ENCODE peak calls at places on chromosome 18, in eight cellular contexts. C is ovary, O is adrenal gland, R is sigmoid colon, H is A549, S is IMR-90, D is uterus, X is endothelial cell of umbilical vein. N is an unnamed sample.
A peak's percentile ranks its signal among the peaks of the same experiment; 100 is the strongest.

GRCh38 chr18:671405-671804 is 14.0 kb downstream of the TYMS start:
- DNase-seq in C (no peak), X (no peak), D (no peak), H (no peak), O (no peak), S (no peak), R (no peak), N (no peak)

GRCh38 chr18:23719634-23720201 is 30.5 kb downstream of the LAMA3 start:
- DNase-seq in O (peak; percentile 61), H (peak; percentile 95), D (peak; percentile 72), X (peak; percentile 88), C (no peak), R (no peak), S (peak; percentile 98), N (no peak)

GRCh38 chr18:32595735-32596134 is 125.1 kb upstream of the GAREM1 start:
- DNase-seq in R (no peak), X (no peak), O (no peak), C (no peak), H (no peak), S (no peak), D (no peak), N (no peak)

GRCh38 chr18:66558773-66559172 is 45.1 kb downstream of the CDH19 start:
- DNase-seq in R (no peak), H (no peak), S (no peak), D (no peak), O (no peak), C (no peak), X (no peak), N (no peak)

GRCh38 chr18:70284976-70285610 is 3.8 kb upstream of the SOCS6 start:
- DNase-seq in R (no peak), C (no peak), H (no peak), S (no peak), D (no peak), O (no peak), X (no peak), N (no peak)

GRCh38 chr18:76903386-76903785 is 81.0 kb downstream of the ZNF236 start:
- DNase-seq in S (no peak), O (no peak), C (no peak), H (no peak), R (no peak), D (no peak), X (no peak), N (no peak)

GRCh38 chr18:79657342-79657996 is 22.1 kb upstream of the CTDP1 start:
- DNase-seq in C (no peak), H (no peak), R (no peak), X (no peak), S (no peak), O (no peak), D (no peak), N (no peak)

GRCh38 chr18:70382032-70382431 is 93.2 kb downstream of the SOCS6 start:
- DNase-seq in O (no peak), R (no peak), C (no peak), S (no peak), H (peak; percentile 52), X (no peak), D (no peak), N (no peak)

GRCh38 chr18:66280470-66280869 is 323.4 kb downstream of the CDH19 start:
- DNase-seq in C (no peak), R (no peak), O (no peak), S (no peak), D (no peak), H (no peak), X (no peak), N (no peak)

GRCh38 chr18:48952287-48953095 is 1.7 kb upstream of the SMAD7 start:
- DNase-seq in C (peak; percentile 79), O (peak; percentile 83), H (peak; percentile 74), S (peak; percentile 86), D (peak; percentile 85), X (peak; percentile 78), R (peak; percentile 91), N (peak; percentile 88)

GRCh38 chr18:49548266-49548665 is 13.6 kb upstream of the LIPG start:
- DNase-seq in S (peak; percentile 62), H (peak; percentile 60), C (no peak), O (no peak), R (no peak), X (no peak), D (no peak), N (no peak)

GRCh38 chr18:3914833-3915598 is 465.0 kb downstream of the TGIF1 start:
- DNase-seq in H (no peak), S (no peak), R (no peak), D (no peak), O (no peak), X (no peak), C (no peak), N (no peak)

GRCh38 chr18:25223899-25224607 is 127.9 kb downstream of the ZNF521 start:
- DNase-seq in R (no peak), X (no peak), C (no peak), H (no peak), O (no peak), S (no peak), D (no peak), N (no peak)

GRCh38 chr18:7524786-7525185 is 42.3 kb upstream of the PTPRM start:
- DNase-seq in D (peak; percentile 24), H (no peak), O (peak; percentile 27), C (no peak), R (no peak), S (no peak), X (no peak), N (no peak)

GRCh38 chr18:50982086-50982801 is 14.4 kb downstream of the ELAC1 start:
- DNase-seq in O (no peak), C (no peak), D (no peak), S (no peak), X (no peak), R (no peak), H (no peak), N (no peak)

GRCh38 chr18:50981381-50981780 is 13.5 kb downstream of the ELAC1 start:
- DNase-seq in C (no peak), D (no peak), R (no peak), S (no peak), O (no peak), H (no peak), X (no peak), N (no peak)

GRCh38 chr18:50987261-50987660 is 19.4 kb downstream of the ELAC1 start:
- DNase-seq in C (no peak), O (no peak), D (no peak), S (no peak), R (no peak), H (no peak), X (no peak), N (no peak)

GRCh38 chr18:50986360-50987087 is 18.7 kb downstream of the ELAC1 start:
- DNase-seq in S (peak; percentile 65), R (no peak), O (no peak), D (no peak), H (no peak), C (no peak), X (no peak), N (no peak)

GRCh38 chr18:50982802-50983179 is 15.0 kb downstream of the ELAC1 start:
- DNase-seq in C (no peak), X (no peak), H (no peak), R (no peak), S (peak; percentile 10), O (no peak), D (no peak), N (no peak)
- TF ChIP-seq CTCF in C (no peak), X (no peak), H (no peak), R (no peak), S (peak; percentile 34), O (no peak), D (no peak), N (no peak)

GRCh38 chr18:55432307-55433040 is 155.5 kb downstream of the TCF4 start:
- DNase-seq in R (no peak), H (no peak), C (no peak), X (no peak), S (no peak), D (no peak), O (no peak), N (no peak)
- TF ChIP-seq POLR2A in R (no peak), H (no peak), C (no peak), X (no peak), S (no peak), D (no peak), O (no peak), N (no peak)

DNA sequence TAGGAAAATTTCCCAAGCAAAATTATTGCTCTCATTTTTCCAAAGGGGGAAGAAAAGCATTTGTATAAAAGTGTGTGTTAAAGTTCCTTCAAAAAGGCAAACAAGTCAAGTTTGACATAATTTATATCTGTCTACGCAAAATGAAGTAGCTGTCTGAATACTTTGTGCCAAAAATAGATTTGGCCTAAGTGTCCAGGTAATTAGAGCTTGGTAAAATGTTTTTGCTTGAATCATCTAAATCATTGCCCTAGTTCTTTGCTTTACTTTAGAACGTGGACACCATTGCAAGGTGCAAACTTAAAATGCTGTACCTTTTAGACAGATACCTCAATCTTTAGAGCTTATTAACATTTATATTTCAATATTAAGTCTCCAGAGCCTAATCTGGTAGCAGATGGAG is 97.6 kb upstream of the MAPRE2 start:
- DNase-seq in R (no peak), X (no peak), C (no peak), S (no peak), D (no peak), O (no peak), H (no peak), N (no peak)
- H3K4me1 ChIP-seq in R (no peaks in the 10 kb centered on the region), X (no peaks in the 10 kb centered on the region), C (no peaks in the 10 kb centered on the region), S (peaks cover 3% of the 10 kb centered on the region), D (no peaks in the 10 kb centered on the region), O (no peaks in the 10 kb centered on the region), H (peaks cover 29% of the 10 kb centered on the region), N (no peaks in the 10 kb centered on the region)

GRCh38 chr18:58756596-58757240 is 85.5 kb downstream of the MALT1 start:
- DNase-seq in O (no peak), D (no peak), C (no peak), H (no peak), S (no peak), X (no peak), R (no peak), N (no peak)

GRCh38 chr18:58756148-58756547 is 84.9 kb downstream of the MALT1 start:
- DNase-seq in C (no peak), H (no peak), O (no peak), X (no peak), D (no peak), R (no peak), S (no peak), N (no peak)

GRCh38 chr18:58755304-58756010 is 84.2 kb downstream of the MALT1 start:
- DNase-seq in X (no peak), C (no peak), D (no peak), O (no peak), H (no peak), S (no peak), R (no peak), N (no peak)

GRCh38 chr18:58753976-58754375 is 82.7 kb downstream of the MALT1 start:
- DNase-seq in O (no peak), X (no peak), R (no peak), C (no peak), D (no peak), H (no peak), S (peak; percentile 38), N (no peak)

DNA sequence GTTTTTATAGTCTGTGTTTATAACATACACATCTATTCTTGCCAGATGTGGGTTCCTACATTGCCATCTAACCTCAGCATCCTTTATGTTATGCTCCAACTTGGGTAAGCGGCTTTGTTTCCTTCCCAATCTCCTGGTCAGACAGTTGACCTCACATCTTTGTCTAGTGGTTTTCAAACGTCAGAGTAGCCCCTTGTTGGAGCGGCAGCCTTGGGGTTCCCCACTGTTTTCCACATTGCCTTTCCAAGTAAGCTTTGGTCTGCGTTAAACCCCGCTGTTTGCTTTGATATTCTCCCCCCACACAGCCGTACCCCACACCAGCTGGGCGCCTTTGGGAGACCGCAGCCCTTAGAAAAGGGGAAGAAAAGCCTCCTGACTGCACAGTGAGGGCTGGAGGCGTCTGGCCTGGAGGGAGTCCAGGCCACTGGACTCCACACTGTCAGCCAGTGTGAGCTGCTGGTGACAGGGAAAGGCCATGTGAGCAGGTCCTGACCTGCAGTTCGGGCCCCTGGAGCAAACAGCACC is 83.3 kb downstream of the MALT1 start:
- DNase-seq in X (no peak), C (no peak), O (no peak), H (no peak), S (no peak), D (no peak), R (no peak), N (no peak)
- TF ChIP-seq CTCF in X (no peak), C (no peak), O (no peak), H (no peak), S (no peak), D (no peak), R (no peak), N (no peak)

N was measured in suprapubic skin.